ENCODE peak calls at places on chromosomes 7 and 10, in ten cellular contexts. B is GM12878, P is cardiac muscle cell, U is heart right ventricle, V is astrocyte, J is WTC11, H is neural crest cell, D is epithelial cell of esophagus, R is endothelial cell, A is fibroblast of mammary gland. G is an unnamed sample.

GRCh38 chr10:22253578-22253882 is 35.7 kb upstream of the EBLN1 start:
- DNase-seq in B (no peak), P (peak; percentile 24), U (peak; percentile 65), V (no peak), J (peak; percentile 43), H (peak; percentile 8), D (no peak), R (peak; percentile 29), A (no peak), G (no peak)

GRCh38 chr10:30111340-30111980 is 52.1 kb upstream of the JCAD start:
- DNase-seq in B (no peak), P (peak; percentile 92), U (no peak), V (peak; percentile 82), J (no peak), H (no peak), D (peak; percentile 9), R (no peak), A (peak; percentile 86), G (peak; percentile 72)

GRCh38 chr10:88792656-88793055 is 9.9 kb upstream of the LIPM start:
- DNase-seq in B (peak; percentile 4), P (peak; percentile 85), U (peak; percentile 26), V (peak; percentile 69), J (no peak), H (no peak), D (peak; percentile 52), R (no peak), A (peak; percentile 75), G (peak; percentile 18)

GRCh38 chr7:73920406-73921134 is 59.6 kb downstream of the TMEM270 start:
- DNase-seq in B (no peak), P (no peak), U (no peak), V (no peak), J (no peak), H (no peak), D (no peak), R (no peak), A (no peak), G (no peak)

GRCh38 chr7:27154901-27155815 is 1.3 kb downstream of the HOXA7 start:
- DNase-seq in B (no peak), P (no peak), U (no peak), V (no peak), J (no peak), H (no peak), D (peak; percentile 68), R (no peak), A (peak; percentile 59), G (no peak)

GRCh38 chr10:35363587-35363986 is 27.3 kb downstream of the CCNY start:
- DNase-seq in B (no peak), P (no peak), U (no peak), V (no peak), J (no peak), H (no peak), D (no peak), R (no peak), A (no peak), G (no peak)

GRCh38 chr7:155793720-155794119 is 18.5 kb downstream of the SHH start:
- DNase-seq in B (no peak), P (no peak), U (no peak), V (no peak), J (no peak), H (no peak), D (no peak), R (no peak), A (no peak), G (no peak)

GRCh38 chr7:139059905-139060304 is 24.1 kb upstream of the ZC3HAV1L start:
- DNase-seq in B (no peak), P (no peak), U (no peak), V (no peak), J (no peak), H (no peak), D (no peak), R (no peak), A (no peak), G (no peak)

GRCh38 chr7:90720970-90721768 is 125.0 kb downstream of the CDK14 start:
- DNase-seq in B (no peak), P (peak; percentile 89), U (no peak), V (peak; percentile 73), J (no peak), H (no peak), D (peak; percentile 34), R (no peak), A (peak; percentile 86), G (peak; percentile 52)

GRCh38 chr10:5319863-5320262 is 44.9 kb upstream of the UCN3 start:
- DNase-seq in B (no peak), P (no peak), U (no peak), V (no peak), J (no peak), H (no peak), D (no peak), R (no peak), A (no peak), G (no peak)

GRCh38 chr10:29496341-29497162 is 138.2 kb downstream of the SVIL start:
- DNase-seq in B (no peak), P (peak; percentile 75), U (peak; percentile 82), V (peak; percentile 35), J (peak; percentile 94), H (peak; percentile 83), D (peak; percentile 71), R (peak; percentile 93), A (peak; percentile 65), G (peak; percentile 65)

GRCh38 chr10:78588194-78588811 is 480.5 kb upstream of the ZMIZ1 start:
- DNase-seq in B (no peak), P (peak; percentile 96), U (peak; percentile 52), V (peak; percentile 98), J (no peak), H (no peak), D (no peak), R (no peak), A (peak; percentile 22), G (no peak)

GRCh38 chr10:127524869-127525268 is 24.2 kb upstream of the NPS start:
- DNase-seq in B (no peak), P (no peak), U (no peak), V (no peak), J (no peak), H (no peak), D (peak; percentile 20), R (no peak), A (no peak), G (no peak)

GRCh38 chr7:66697451-66698438 is 42.8 kb upstream of the RABGEF1 start:
- DNase-seq in B (no peak), P (peak; percentile 62), U (peak; percentile 58), V (peak; percentile 52), J (no peak), H (no peak), D (peak; percentile 66), R (no peak), A (peak; percentile 77), G (peak; percentile 77)

GRCh38 chr10:11014671-11015141 is 3.0 kb upstream of the CELF2 start:
- DNase-seq in B (no peak), P (no peak), U (peak; percentile 16), V (no peak), J (no peak), H (no peak), D (no peak), R (no peak), A (no peak), G (no peak)

GRCh38 chr10:42975558-42976352 is 101.1 kb upstream of the RET start:
- DNase-seq in B (no peak), P (no peak), U (peak; percentile 2), V (no peak), J (peak; percentile 18), H (no peak), D (no peak), R (no peak), A (no peak), G (no peak)

GRCh38 chr7:87866089-87866488 is 10.1 kb downstream of the SLC25A40 start:
- DNase-seq in B (no peak), P (no peak), U (no peak), V (no peak), J (no peak), H (no peak), D (no peak), R (no peak), A (no peak), G (no peak)

GRCh38 chr7:123748734-123749536 is at the start of gene WASL:
- DNase-seq in B (peak; percentile 41), P (peak; percentile 95), U (peak; percentile 95), V (peak; percentile 77), J (peak; percentile 93), H (peak; percentile 95), D (peak; percentile 91), R (peak; percentile 96), A (peak; percentile 79), G (peak; percentile 83)
- TF ChIP-seq CTCF in B (no peak), P (no peak), U (peak; percentile 5), V (no peak), J (no peak), H (no peak), D (no peak), R (no peak), A (no peak), G (peak; percentile 61)

DNA sequence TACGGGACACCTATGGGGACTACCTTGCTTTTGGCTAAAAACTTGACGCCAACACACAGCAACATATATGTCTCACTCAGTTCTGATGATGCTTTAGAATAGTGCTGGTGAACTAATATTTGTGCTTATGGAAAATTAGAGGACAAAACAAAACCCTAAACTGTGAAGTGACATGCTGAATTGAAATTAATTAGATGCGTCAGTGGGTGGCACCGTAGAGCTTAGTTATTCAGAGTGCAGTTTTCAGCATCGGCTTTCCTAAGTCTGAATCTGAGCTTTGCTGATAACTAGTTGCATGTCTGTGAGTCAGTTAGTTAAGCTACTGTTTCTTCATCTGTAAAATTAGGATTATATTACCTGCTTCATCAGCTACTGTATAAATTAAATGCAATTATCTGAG is 245.0 kb upstream of the SORCS1 start:
- DNase-seq in B (no peak), P (peak; percentile 33), U (no peak), V (peak; percentile 1), J (peak; percentile 16), H (no peak), D (peak; percentile 62), R (peak; percentile 9), A (peak; percentile 33), G (no peak)
- TF ChIP-seq CTCF in B (peak; percentile 32), P (peak; percentile 23), U (peak; percentile 33), V (no peak), J (no peak), H (peak; percentile 48), D (peak; percentile 51), R (no peak), A (no peak), G (no peak)

GRCh38 chr10:90871279-90871760 is 454 bp upstream of the RPP30 start:
- DNase-seq in B (peak; percentile 17), P (peak; percentile 92), U (no peak), V (peak; percentile 83), J (peak; percentile 57), H (peak; percentile 54), D (peak; percentile 72), R (peak; percentile 60), A (peak; percentile 85), G (peak; percentile 74)
- TF ChIP-seq CTCF in B (peak; percentile 51), P (peak; percentile 74), U (peak; percentile 53), V (peak; percentile 60), J (peak; percentile 25), H (peak; percentile 70), D (peak; percentile 68), R (peak; percentile 38), A (peak; percentile 68), G (peak; percentile 78)

DNA sequence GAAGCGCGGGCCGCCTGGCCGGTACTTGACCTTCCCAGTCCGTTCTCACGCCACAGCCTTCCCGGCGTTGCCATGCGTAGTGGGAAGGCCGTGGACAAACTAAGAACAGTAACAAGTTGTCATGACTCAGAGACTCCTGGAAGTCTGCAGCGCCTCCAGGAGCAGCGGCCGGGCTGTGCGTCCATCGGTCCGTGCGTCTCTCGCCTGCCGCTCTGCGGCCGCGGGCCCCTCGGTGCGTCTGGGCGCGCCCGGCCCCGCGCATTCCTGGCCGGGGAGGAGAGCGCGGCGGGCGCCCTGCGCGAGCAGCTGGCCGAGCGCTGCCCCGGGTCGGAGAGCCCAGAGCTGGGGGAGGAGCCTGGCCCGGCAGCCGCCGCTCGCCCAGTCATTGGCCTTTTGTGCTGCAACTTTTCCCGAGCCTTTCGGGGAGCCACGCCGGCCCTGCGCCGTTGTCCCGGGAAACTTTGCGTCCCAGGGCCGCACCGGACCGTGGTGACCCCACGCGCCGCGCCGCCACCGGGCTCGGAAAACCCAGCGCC is 123.7 kb downstream of the TACC2 start:
- DNase-seq in B (no peak), P (peak; percentile 97), U (peak; percentile 86), V (peak; percentile 92), J (peak; percentile 76), H (peak; percentile 60), D (peak; percentile 92), R (peak; percentile 79), A (peak; percentile 95), G (peak; percentile 98)
- TF ChIP-seq CTCF in B (no peak), P (peak; percentile 40), U (peak; percentile 44), V (peak; percentile 9), J (no peak), H (no peak), D (peak; percentile 43), R (no peak), A (peak; percentile 25), G (no peak)

G was measured in HFFc6.